ENCODE peak calls at places on chromosomes 12 and 14, in four cellular contexts. M is nephron progenitor cell; W is CD4-positive, alpha-beta T cell; T is cardiac fibroblast. N is an unnamed sample.

GRCh38 chr12:110198386-110198785 is 74.2 kb downstream of the IFT81 start:
- DNase-seq in T (no peak), M (no peak), W (no peak), N (no peak)

GRCh38 chr12:108306014-108306501 is 33.1 kb downstream of the CMKLR1 start:
- DNase-seq in W (no peak), M (no peak), T (peak), N (no peak)

GRCh38 chr12:130139971-130140547 is 22.2 kb upstream of the FZD10 start:
- DNase-seq in W (no peak), M (no peak), T (no peak), N (no peak)

GRCh38 chr12:109946505-109946904 is 46.4 kb downstream of the TCHP start:
- DNase-seq in T (no peak), M (peak), W (no peak), N (no peak)

GRCh38 chr12:47648056-47648579 is 57.7 kb downstream of the RPAP3 start:
- DNase-seq in T (no peak), M (no peak), W (no peak), N (no peak)

GRCh38 chr14:102403028-102403427 is 40.3 kb downstream of the TECPR2 start:
- DNase-seq in W (no peak), T (no peak), M (no peak), N (no peak)

GRCh38 chr14:73422515-73422914 is 35.8 kb downstream of the NUMB start:
- DNase-seq in M (no peak), W (no peak), T (no peak), N (no peak)

GRCh38 chr12:95548056-95548538 is 3.2 kb downstream of the USP44 start:
- DNase-seq in W (peak), M (no peak), T (no peak), N (peak)

GRCh38 chr12:5622280-5622679 is 190.4 kb downstream of the NTF3 start:
- DNase-seq in W (no peak), T (no peak), M (no peak), N (no peak)

GRCh38 chr14:29741909-29742401 is 185.7 kb downstream of the PRKD1 start:
- DNase-seq in T (peak), M (no peak), W (no peak), N (no peak)

GRCh38 chr14:99185436-99186068 is 86.4 kb downstream of the BCL11B start:
- DNase-seq in T (no peak), M (no peak), W (no peak), N (no peak)

GRCh38 chr14:79016828-79017505 is 846.8 kb downstream of the NRXN3 start:
- DNase-seq in M (no peak), W (no peak), T (peak), N (no peak)

GRCh38 chr12:224330-224729 is 10.4 kb upstream of the SLC6A12 start:
- DNase-seq in W (no peak), M (no peak), T (no peak), N (no peak)

GRCh38 chr12:225012-225411 is 11.1 kb upstream of the SLC6A12 start:
- DNase-seq in T (no peak), M (no peak), W (no peak), N (no peak)

GRCh38 chr12:227923-228845 is 14.2 kb upstream of the SLC6A12 start:
- DNase-seq in W (no peak), T (no peak), M (no peak), N (no peak)

GRCh38 chr12:227286-227915 is 13.4 kb upstream of the SLC6A12 start:
- DNase-seq in T (no peak), W (no peak), M (no peak), N (no peak)

GRCh38 chr12:226401-226800 is 12.4 kb upstream of the SLC6A12 start:
- DNase-seq in W (no peak), T (no peak), M (no peak), N (no peak)
- TF ChIP-seq CTCF in W (no peak), T (no peak), M (no peak), N (no peak)

GRCh38 chr14:93330609-93331000 is 2.2 kb downstream of the BTBD7 start:
- DNase-seq in M (no peak), W (no peak), T (no peak), N (no peak)

GRCh38 chr14:93333631-93334095 is 827 bp upstream of the BTBD7 start:
- DNase-seq in M (no peak), T (no peak), W (no peak), N (no peak)

GRCh38 chr14:93332032-93332852 is 594 bp downstream of the BTBD7 start:
- DNase-seq in M (peak), T (peak), W (no peak), N (peak)

GRCh38 chr14:93331375-93332031 is 1.3 kb downstream of the BTBD7 start:
- DNase-seq in T (no peak), W (no peak), M (no peak), N (peak)

GRCh38 chr14:93332853-93333630 is at the start of gene BTBD7:
- DNase-seq in T (peak), M (peak), W (peak), N (peak)
- TF ChIP-seq CTCF in T (peak), M (no peak), W (no peak), N (no peak)

GRCh38 chr14:68816943-68817430 is 24.1 kb upstream of the ZFP36L1 start:
- DNase-seq in T (no peak), M (no peak), W (no peak), N (no peak)
- TF ChIP-seq CTCF in T (no peak), M (peak), W (peak), N (no peak)

GRCh38 chr14:77325746-77326094 is 4.9 kb downstream of the GSTZ1 start:
- DNase-seq in M (no peak), W (no peak), T (no peak), N (no peak)
- TF ChIP-seq CTCF in M (no peak), W (no peak), T (no peak), N (no peak)

DNA sequence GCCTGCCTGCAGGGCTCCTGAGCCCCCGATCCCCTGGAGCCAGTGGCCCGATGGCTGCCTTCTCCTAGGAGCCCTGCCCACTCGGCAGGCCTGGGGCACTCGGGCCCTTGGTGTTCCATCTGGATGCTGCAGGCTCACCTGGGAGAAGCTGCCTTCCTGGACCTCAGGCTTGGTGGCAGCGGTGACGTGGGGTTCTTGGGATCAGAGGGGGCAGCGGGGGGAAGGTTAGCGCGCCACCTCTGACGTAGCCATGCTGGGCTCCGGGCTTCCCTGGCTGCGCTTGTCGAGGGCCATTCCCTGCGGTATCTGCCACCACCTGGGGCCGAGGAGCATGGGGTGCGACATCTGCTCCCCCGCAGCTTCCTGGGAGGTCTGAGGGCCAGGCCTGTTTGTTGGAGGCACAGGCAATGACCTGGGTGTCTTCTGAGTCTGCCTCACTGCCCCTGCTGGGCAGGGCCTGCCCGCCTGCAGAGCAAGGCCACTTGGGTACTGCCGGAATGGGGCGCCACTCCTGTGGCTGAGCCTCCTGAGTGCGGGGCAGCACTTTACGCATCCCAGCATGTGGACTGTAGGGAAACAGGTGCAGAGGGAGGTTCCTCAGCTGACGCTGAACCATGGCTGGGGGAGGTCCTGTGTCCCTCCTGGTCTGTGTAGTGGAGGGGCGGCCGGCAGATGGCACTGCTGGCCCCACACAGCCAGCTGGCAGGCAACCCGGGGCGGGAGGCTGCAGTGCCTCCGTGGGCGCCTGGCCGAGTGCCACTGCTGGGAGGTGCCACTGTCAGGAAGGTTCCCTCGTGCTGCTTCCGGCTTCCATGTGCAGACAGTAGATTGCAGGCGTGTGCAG is 20.3 kb downstream of the MTA1 start:
- DNase-seq in M (no peak), W (no peak), T (no peak), N (no peak)
- TF ChIP-seq CTCF in M (no peak), W (no peak), T (no peak), N (no peak)

N was measured in Peyer's patch.